ENCODE peak calls at places on chromosomes 1 and 21, in five cellular contexts. Q, I, K, G and H are unnamed samples.

GRCh38 chr1:14039894-14040430 is 340.0 kb downstream of the PRDM2 start:
- DNase-seq in K (no peak), Q (no peak), I (no peak), G (no peak), H (no peak)

GRCh38 chr21:33685613-33686197 is 43.4 kb downstream of the ITSN1 start:
- DNase-seq in K (no peak), G (no peak), Q (no peak), I (no peak), H (no peak)

GRCh38 chr1:209628618-209629299 is 23.5 kb downstream of the LAMB3 start:
- DNase-seq in I (no peak), Q (no peak), K (no peak), G (no peak), H (no peak)

GRCh38 chr1:203607169-203607873 is 19.3 kb upstream of the ATP2B4 start:
- DNase-seq in K (no peak), I (peak; percentile 39), G (peak; percentile 68), Q (no peak), H (peak; percentile 60)

GRCh38 chr1:77543822-77544448 is 138.5 kb downstream of the ZZZ3 start:
- DNase-seq in K (peak; percentile 76), Q (no peak), I (no peak), G (no peak), H (no peak)

GRCh38 chr1:27137022-27137542 is 17.8 kb downstream of the SLC9A1 start:
- DNase-seq in Q (peak; percentile 58), I (peak; percentile 51), G (peak; percentile 75), K (no peak), H (peak; percentile 69)

GRCh38 chr1:215833936-215834729 is 267.0 kb downstream of the KCTD3 start:
- DNase-seq in I (no peak), Q (no peak), G (no peak), K (no peak), H (no peak)

GRCh38 chr1:19055001-19055400 is 98.5 kb upstream of the IFFO2 start:
- DNase-seq in G (no peak), K (no peak), Q (no peak), I (no peak), H (no peak)

GRCh38 chr1:169163059-169163458 is 56.6 kb downstream of the ATP1B1 start:
- DNase-seq in K (no peak), Q (no peak), I (no peak), G (no peak), H (no peak)

GRCh38 chr1:232611834-232612233 is 18.1 kb downstream of the SIPA1L2 start:
- DNase-seq in Q (no peak), K (no peak), G (no peak), I (no peak), H (no peak)

GRCh38 chr1:71721532-71721931 is 560.8 kb downstream of the NEGR1 start:
- DNase-seq in Q (no peak), G (no peak), I (no peak), K (no peak), H (no peak)

GRCh38 chr1:157235307-157235706 is 97.1 kb upstream of the ETV3 start:
- DNase-seq in K (no peak), I (no peak), Q (no peak), G (no peak), H (no peak)

GRCh38 chr1:212640223-212640885 is 31.8 kb downstream of the ATF3 start:
- DNase-seq in K (no peak), G (no peak), I (no peak), Q (no peak), H (no peak)

GRCh38 chr1:179052776-179053175 is 27.1 kb downstream of the FAM20B start:
- DNase-seq in I (no peak), Q (no peak), G (no peak), K (no peak), H (no peak)

GRCh38 chr1:221886311-221887090 is 144.6 kb upstream of the DUSP10 start:
- DNase-seq in I (no peak), Q (no peak), G (no peak), K (no peak), H (no peak)

GRCh38 chr1:170225735-170226524 is 80.2 kb downstream of the NTMT2 start:
- DNase-seq in Q (no peak), K (no peak), G (no peak), I (no peak), H (no peak)

GRCh38 chr21:42850866-42851391 is 28.4 kb downstream of the WDR4 start:
- DNase-seq in G (no peak), Q (no peak), K (no peak), I (no peak), H (no peak)

GRCh38 chr1:174364996-174365760 is 82.6 kb upstream of the GPR52 start:
- DNase-seq in K (no peak), G (no peak), Q (no peak), I (no peak), H (no peak)

GRCh38 chr1:101371259-101371658 is 134.4 kb downstream of the S1PR1 start:
- DNase-seq in I (no peak), K (no peak), G (no peak), Q (no peak), H (no peak)

GRCh38 chr1:12405325-12406217 is 175.7 kb downstream of the VPS13D start:
- DNase-seq in G (no peak), Q (peak; percentile 42), I (peak; percentile 77), K (no peak), H (no peak)

GRCh38 chr1:46280092-46280491 is 23.3 kb downstream of the LRRC41 start:
- DNase-seq in I (no peak), G (no peak), K (no peak), Q (no peak), H (no peak)

GRCh38 chr1:224317383-224318045 is 12.5 kb downstream of the NVL start:
- DNase-seq in G (no peak), Q (no peak), I (no peak), K (no peak), H (no peak)